ENCODE peak calls at places on chromosomes 3 and 15, in five cellular contexts. Z is fibroblast of pulmonary artery; B is GM20000; W is stimulated activated effector memory CD8-positive, alpha-beta T cell treated with anti-CD3 and anti-CD28 coated beads, Interleukin-12 subunit alpha, Interleukin-12 subunit beta, amount 100 ng/mL, for 72 hours; C is NCI-H446 treated with DMSO at 0.1 percent for 48 hours. I is an unnamed sample.

GRCh38 chr15:99963096-99963825 is 230.0 kb upstream of the LYSMD4 start:
- DNase-seq in B (no peak), W (no peak), Z (peak; percentile 58), C (no peak), I (no peak)

GRCh38 chr3:19029837-19030835 is 118.2 kb upstream of the KCNH8 start:
- DNase-seq in W (no peak), C (no peak), B (no peak), Z (no peak), I (no peak)

GRCh38 chr3:60588806-60589205 is 662.4 kb downstream of the FHIT start:
- DNase-seq in C (no peak), B (no peak), W (no peak), Z (no peak), I (no peak)

GRCh38 chr3:47098910-47099309 is 65.0 kb downstream of the SETD2 start:
- DNase-seq in C (no peak), B (no peak), Z (no peak), W (no peak), I (no peak)

GRCh38 chr15:85005319-85005718 is 23.7 kb downstream of the PDE8A start:
- DNase-seq in B (no peak), Z (no peak), C (no peak), W (no peak), I (no peak)

GRCh38 chr15:79640206-79640605 is 208.1 kb downstream of the MINAR1 start:
- DNase-seq in B (no peak), W (no peak), C (no peak), Z (peak; percentile 79), I (no peak)

GRCh38 chr15:53746101-53746500 is 13.4 kb downstream of the WDR72 start:
- DNase-seq in C (no peak), Z (no peak), B (no peak), W (no peak), I (no peak)

GRCh38 chr15:101528917-101529299 is 39.4 kb upstream of the PCSK6 start:
- DNase-seq in B (no peak), Z (no peak), W (no peak), C (no peak), I (no peak)

GRCh38 chr15:67080118-67080899 is 14.9 kb downstream of the SMAD3 start:
- DNase-seq in C (no peak), B (no peak), Z (peak; percentile 81), W (no peak), I (peak; percentile 87)

GRCh38 chr3:105647047-105647446 is 221.8 kb downstream of the CBLB start:
- DNase-seq in W (no peak), Z (peak; percentile 93), B (no peak), C (no peak), I (no peak)

GRCh38 chr3:9704343-9705322 is 1.0 kb downstream of the CPNE9 start:
- DNase-seq in Z (peak; percentile 39), W (no peak), B (peak; percentile 68), C (peak; percentile 12), I (peak; percentile 83)

GRCh38 chr3:161028485-161029018 is 76.6 kb downstream of the B3GALNT1 start:
- DNase-seq in C (no peak), W (no peak), B (no peak), Z (no peak), I (no peak)

GRCh38 chr15:60038111-60038521 is 34.0 kb downstream of the FOXB1 start:
- DNase-seq in W (no peak), Z (no peak), B (no peak), C (peak; percentile 20), I (no peak)

GRCh38 chr3:194135806-194136518 is at the start of gene HES1:
- DNase-seq in W (peak; percentile 57), C (no peak), B (peak; percentile 90), Z (peak; percentile 99), I (peak; percentile 97)

GRCh38 chr15:63260786-63261185 is 16.6 kb upstream of the APH1B start:
- DNase-seq in B (no peak), Z (peak; percentile 69), C (no peak), W (no peak), I (no peak)

GRCh38 chr3:38332202-38332601 is 14.4 kb upstream of the XYLB start:
- DNase-seq in B (no peak), C (no peak), Z (no peak), W (no peak), I (no peak)

GRCh38 chr15:90572893-90573292 is 43.2 kb downstream of the CRTC3 start:
- DNase-seq in Z (no peak), W (no peak), C (no peak), B (no peak), I (no peak)

GRCh38 chr3:45130476-45130875 is 15.7 kb downstream of the CDCP1 start:
- DNase-seq in Z (no peak), C (no peak), W (no peak), B (no peak), I (no peak)

GRCh38 chr3:101943028-101943427 is 93.7 kb downstream of the NFKBIZ start:
- DNase-seq in W (no peak), Z (no peak), C (no peak), B (no peak), I (no peak)

GRCh38 chr15:42314818-42315217 is 41.6 kb upstream of the TMEM87A start:
- DNase-seq in W (no peak), C (no peak), B (no peak), Z (no peak), I (no peak)

GRCh38 chr15:65738649-65739048 is 53.4 kb downstream of the DENND4A start:
- DNase-seq in C (no peak), B (no peak), Z (peak; percentile 22), W (no peak), I (no peak)

GRCh38 chr3:120182613-120183524 is 88.6 kb upstream of the GSK3B start:
- DNase-seq in W (no peak), Z (peak; percentile 78), B (peak; percentile 36), C (no peak), I (no peak)

GRCh38 chr3:37861540-37862051 is at the start of gene CTDSPL:
- DNase-seq in Z (peak; percentile 50), W (no peak), B (peak; percentile 56), C (no peak), I (peak; percentile 80)

GRCh38 chr3:66431494-66431893 is 69.3 kb downstream of the LRIG1 start:
- DNase-seq in C (no peak), W (no peak), B (no peak), Z (peak; percentile 71), I (no peak)

GRCh38 chr15:63752075-63752684 is 81.6 kb downstream of the HERC1 start:
- DNase-seq in B (peak; percentile 46), Z (peak; percentile 77), C (peak; percentile 21), W (no peak), I (no peak)

GRCh38 chr3:158458464-158458863 is 112.5 kb upstream of the MLF1 start:
- DNase-seq in Z (no peak), C (no peak), W (no peak), B (no peak), I (no peak)

GRCh38 chr3:197408177-197408957 is 110.0 kb upstream of the DLG1 start:
- DNase-seq in B (no peak), Z (no peak), W (no peak), C (no peak), I (peak; percentile 44)

GRCh38 chr3:40255532-40255931 is 54.0 kb upstream of the EIF1B start:
- DNase-seq in Z (no peak), B (no peak), W (no peak), C (no peak), I (no peak)

GRCh38 chr3:101813817-101814440 is 34.9 kb downstream of the NXPE3 start:
- DNase-seq in B (no peak), W (no peak), Z (peak; percentile 68), C (no peak), I (no peak)

GRCh38 chr3:40975711-40976121 is 223.6 kb upstream of the CTNNB1 start:
- DNase-seq in W (no peak), Z (peak; percentile 78), C (no peak), B (no peak), I (no peak)

GRCh38 chr3:155560594-155560993 is 184.3 kb downstream of the PLCH1 start:
- DNase-seq in Z (no peak), B (no peak), W (no peak), C (no peak), I (no peak)

GRCh38 chr3:130850044-130850797 is 43.7 kb upstream of the ATP2C1 start:
- DNase-seq in W (peak; percentile 64), Z (peak; percentile 96), B (peak; percentile 62), C (no peak), I (no peak)

GRCh38 chr3:52403271-52403841 is 41.5 kb downstream of the SEMA3G start:
- DNase-seq in B (no peak), W (no peak), C (no peak), Z (no peak), I (peak; percentile 65)

GRCh38 chr3:66527253-66527652 is 26.4 kb upstream of the LRIG1 start:
- DNase-seq in B (no peak), Z (no peak), C (no peak), W (no peak), I (no peak)

GRCh38 chr3:116164039-116164438 is 281.2 kb downstream of the LSAMP start:
- DNase-seq in Z (no peak), B (no peak), W (no peak), C (no peak), I (no peak)

GRCh38 chr3:105613120-105613519 is 246.4 kb downstream of the ALCAM start:
- DNase-seq in Z (no peak), C (no peak), B (no peak), W (no peak), I (no peak)

GRCh38 chr3:64209866-64210609 is 15.2 kb downstream of the PRICKLE2 start:
- DNase-seq in B (no peak), Z (peak; percentile 92), C (peak; percentile 87), W (no peak), I (peak; percentile 93)

GRCh38 chr3:6733699-6734394 is 127.1 kb upstream of the GRM7 start:
- DNase-seq in W (no peak), B (no peak), Z (no peak), C (no peak), I (no peak)